ENCODE peak calls at places on chromosomes 11 and 22, in seven cellular contexts. One of them, this sample, is unnamed.

GRCh38 chr11:132032555-132032954 is 662.1 kb downstream of the NTM start:
- DNase-seq in HCT116: no peak
- DNase-seq in K562: no peak
- DNase-seq in GM12878: no peak
- DNase-seq in H1: no peak
- DNase-seq in SK-N-SH: no peak
- DNase-seq in HepG2: no peak
- DNase-seq in this sample: no peak

GRCh38 chr11:101870510-101870909 is 44.3 kb upstream of the CEP126 start:
- DNase-seq in HCT116: peak
- DNase-seq in K562: no peak
- DNase-seq in GM12878: no peak
- DNase-seq in H1: no peak
- DNase-seq in SK-N-SH: no peak
- DNase-seq in HepG2: no peak
- DNase-seq in this sample: no peak

GRCh38 chr11:96012086-96012824 is 88.3 kb upstream of the MTMR2 start:
- DNase-seq in HCT116: peak
- DNase-seq in K562: peak
- DNase-seq in GM12878: peak
- DNase-seq in H1: no peak
- DNase-seq in SK-N-SH: peak
- DNase-seq in HepG2: peak
- DNase-seq in this sample: peak

GRCh38 chr11:105132716-105133511 is 6.7 kb downstream of the CARD18 start:
- DNase-seq in HCT116: no peak
- DNase-seq in K562: no peak
- DNase-seq in GM12878: no peak
- DNase-seq in H1: no peak
- DNase-seq in SK-N-SH: no peak
- DNase-seq in HepG2: peak
- DNase-seq in this sample: peak

GRCh38 chr11:2201542-2201941 is 29.9 kb upstream of the TH start:
- DNase-seq in HCT116: no peak
- DNase-seq in K562: no peak
- DNase-seq in GM12878: no peak
- DNase-seq in H1: no peak
- DNase-seq in SK-N-SH: no peak
- DNase-seq in HepG2: no peak
- DNase-seq in this sample: no peak

GRCh38 chr11:74001822-74002286 is 7.0 kb downstream of the UCP3 start:
- DNase-seq in HCT116: no peak
- DNase-seq in K562: no peak
- DNase-seq in GM12878: no peak
- DNase-seq in H1: no peak
- DNase-seq in SK-N-SH: no peak
- DNase-seq in HepG2: no peak
- DNase-seq in this sample: no peak

GRCh38 chr22:48921411-48921903 is 906.2 kb downstream of the BRD1 start:
- DNase-seq in HCT116: no peak
- DNase-seq in K562: no peak
- DNase-seq in GM12878: no peak
- DNase-seq in H1: no peak
- DNase-seq in SK-N-SH: no peak
- DNase-seq in HepG2: no peak
- DNase-seq in this sample: no peak

GRCh38 chr11:26931248-26931631 is 62.7 kb upstream of the FIBIN start:
- DNase-seq in HCT116: no peak
- DNase-seq in K562: no peak
- DNase-seq in GM12878: no peak
- DNase-seq in H1: no peak
- DNase-seq in SK-N-SH: no peak
- DNase-seq in HepG2: no peak
- DNase-seq in this sample: no peak

GRCh38 chr22:24951942-24952836 is at the start of gene KIAA1671:
- DNase-seq in HCT116: peak
- DNase-seq in K562: peak
- DNase-seq in GM12878: no peak
- DNase-seq in H1: peak
- DNase-seq in SK-N-SH: peak
- DNase-seq in HepG2: peak
- DNase-seq in this sample: no peak

GRCh38 chr11:10398525-10398924 is 56.5 kb upstream of the AMPD3 start:
- DNase-seq in HCT116: no peak
- DNase-seq in K562: no peak
- DNase-seq in GM12878: no peak
- DNase-seq in H1: no peak
- DNase-seq in SK-N-SH: no peak
- DNase-seq in HepG2: no peak
- DNase-seq in this sample: no peak

GRCh38 chr11:103532133-103532788 is 423.0 kb downstream of the DYNC2H1 start:
- DNase-seq in HCT116: no peak
- DNase-seq in K562: no peak
- DNase-seq in GM12878: no peak
- DNase-seq in H1: no peak
- DNase-seq in SK-N-SH: no peak
- DNase-seq in HepG2: no peak
- DNase-seq in this sample: no peak

GRCh38 chr11:26583550-26583949 is 11.5 kb upstream of the MUC15 start:
- DNase-seq in HCT116: no peak
- DNase-seq in K562: no peak
- DNase-seq in GM12878: no peak
- DNase-seq in H1: no peak
- DNase-seq in SK-N-SH: no peak
- DNase-seq in HepG2: no peak
- DNase-seq in this sample: no peak

GRCh38 chr11:945986-946385 is 20.3 kb downstream of the AP2A2 start:
- DNase-seq in HCT116: no peak
- DNase-seq in K562: no peak
- DNase-seq in GM12878: no peak
- DNase-seq in H1: no peak
- DNase-seq in SK-N-SH: no peak
- DNase-seq in HepG2: peak
- DNase-seq in this sample: no peak

GRCh38 chr11:13769188-13769587 is 100.7 kb downstream of the FAR1 start:
- DNase-seq in HCT116: no peak
- DNase-seq in K562: no peak
- DNase-seq in GM12878: no peak
- DNase-seq in H1: no peak
- DNase-seq in SK-N-SH: no peak
- DNase-seq in HepG2: peak
- DNase-seq in this sample: no peak

GRCh38 chr11:5618807-5619206 is 6.0 kb upstream of the TRIM34 start:
- DNase-seq in HCT116: no peak
- DNase-seq in K562: no peak
- DNase-seq in GM12878: no peak
- DNase-seq in H1: no peak
- DNase-seq in SK-N-SH: no peak
- DNase-seq in HepG2: peak
- DNase-seq in this sample: no peak

GRCh38 chr22:44719586-44720368 is 17.8 kb downstream of the PRR5 start:
- DNase-seq in HCT116: no peak
- DNase-seq in K562: no peak
- DNase-seq in GM12878: no peak
- DNase-seq in H1: no peak
- DNase-seq in SK-N-SH: peak
- DNase-seq in HepG2: no peak
- DNase-seq in this sample: no peak

GRCh38 chr11:129374993-129375721 is 491 bp upstream of the BARX2 start:
- DNase-seq in HCT116: no peak
- DNase-seq in K562: no peak
- DNase-seq in GM12878: no peak
- DNase-seq in H1: no peak
- DNase-seq in SK-N-SH: peak
- DNase-seq in HepG2: no peak
- DNase-seq in this sample: no peak

GRCh38 chr22:47422736-47423135 is 660.3 kb downstream of the TBC1D22A start:
- DNase-seq in HCT116: no peak
- DNase-seq in K562: no peak
- DNase-seq in GM12878: no peak
- DNase-seq in H1: no peak
- DNase-seq in SK-N-SH: no peak
- DNase-seq in HepG2: no peak
- DNase-seq in this sample: no peak
- TF ChIP-seq SIN3A in HCT116: no peak
- TF ChIP-seq SIN3A in K562: no peak
- TF ChIP-seq SIN3A in GM12878: no peak
- TF ChIP-seq SIN3A in H1: no peak
- TF ChIP-seq SIN3A in SK-N-SH: no peak
- TF ChIP-seq SIN3A in HepG2: no peak
- TF ChIP-seq SIN3A in this sample: no peak

DNA sequence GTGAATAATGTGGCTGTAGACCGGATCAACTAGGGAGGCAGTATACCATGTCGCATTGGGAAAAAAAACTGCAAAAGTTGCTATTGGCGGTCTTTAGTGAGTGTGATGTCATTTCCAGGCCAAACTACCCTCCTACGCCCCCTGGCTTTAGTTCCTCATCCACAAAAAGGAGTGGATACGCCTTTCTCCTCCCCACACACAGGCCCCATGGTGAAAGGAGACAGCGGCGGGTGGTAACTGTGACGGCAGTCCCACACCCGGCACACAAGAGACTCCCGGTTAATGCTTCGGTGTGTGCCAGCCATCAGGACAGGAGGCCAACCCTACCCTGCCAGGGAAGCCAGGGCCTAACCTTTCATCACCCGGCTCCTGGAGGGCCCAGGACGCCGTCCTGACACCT is 11.0 kb downstream of the TP53I11 start:
- DNase-seq in HCT116: no peak
- DNase-seq in K562: peak
- DNase-seq in GM12878: no peak
- DNase-seq in H1: no peak
- DNase-seq in SK-N-SH: no peak
- DNase-seq in HepG2: peak
- DNase-seq in this sample: no peak
- TF ChIP-seq CTCF in HCT116: peak
- TF ChIP-seq CTCF in K562: peak
- TF ChIP-seq CTCF in GM12878: no peak
- TF ChIP-seq CTCF in H1: peak
- TF ChIP-seq CTCF in SK-N-SH: peak
- TF ChIP-seq CTCF in HepG2: no peak
- TF ChIP-seq CTCF in this sample: no peak

DNA sequence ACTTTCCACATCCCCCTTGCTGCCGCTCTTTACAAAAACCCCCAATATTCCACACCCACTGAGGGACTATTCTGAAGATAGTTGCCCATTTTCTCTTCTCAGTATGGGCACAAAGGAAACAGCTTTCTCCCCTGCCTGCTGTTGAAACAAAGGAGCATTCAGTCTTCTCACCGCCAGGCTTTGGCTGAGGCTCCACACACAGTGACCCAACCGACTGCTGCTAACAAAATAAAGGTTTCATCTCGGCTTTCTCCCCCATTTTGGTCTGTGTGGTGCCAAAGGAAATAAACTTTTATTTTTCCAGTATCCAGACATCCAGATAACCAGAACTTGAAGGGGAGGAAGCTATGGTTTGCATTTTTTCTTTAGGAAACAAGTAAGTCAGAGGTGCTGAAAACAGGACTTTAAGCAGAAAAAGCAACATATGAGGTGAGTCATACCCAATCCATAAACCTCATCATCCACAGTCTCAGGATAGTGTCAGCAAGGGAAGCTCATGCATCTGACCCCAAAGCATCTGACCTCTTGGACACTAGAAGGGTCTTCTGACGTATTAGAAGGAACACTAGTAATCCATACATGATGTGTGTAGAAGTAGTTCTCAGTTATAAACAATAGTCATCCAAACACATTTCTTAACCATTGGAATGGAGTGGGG is 6.4 kb downstream of the CLMP start:
- DNase-seq in HCT116: no peak
- DNase-seq in K562: no peak
- DNase-seq in GM12878: no peak
- DNase-seq in H1: no peak
- DNase-seq in SK-N-SH: no peak
- DNase-seq in HepG2: no peak
- DNase-seq in this sample: no peak
- TF ChIP-seq SIN3A in HCT116: no peak
- TF ChIP-seq SIN3A in K562: no peak
- TF ChIP-seq SIN3A in GM12878: no peak
- TF ChIP-seq SIN3A in H1: no peak
- TF ChIP-seq SIN3A in SK-N-SH: no peak
- TF ChIP-seq SIN3A in HepG2: no peak
- TF ChIP-seq SIN3A in this sample: no peak

GRCh38 chr22:17795143-17795542 is 20.9 kb upstream of the BID start:
- DNase-seq in HCT116: no peak
- DNase-seq in K562: no peak
- DNase-seq in GM12878: no peak
- DNase-seq in H1: no peak
- DNase-seq in SK-N-SH: no peak
- DNase-seq in HepG2: no peak
- DNase-seq in this sample: no peak

GRCh38 chr22:17794726-17795125 is 20.5 kb upstream of the BID start:
- DNase-seq in HCT116: no peak
- DNase-seq in K562: no peak
- DNase-seq in GM12878: no peak
- DNase-seq in H1: no peak
- DNase-seq in SK-N-SH: no peak
- DNase-seq in HepG2: no peak
- DNase-seq in this sample: no peak

GRCh38 chr22:17796695-17797094 is 22.4 kb upstream of the BID start:
- DNase-seq in HCT116: no peak
- DNase-seq in K562: no peak
- DNase-seq in GM12878: no peak
- DNase-seq in H1: no peak
- DNase-seq in SK-N-SH: no peak
- DNase-seq in HepG2: no peak
- DNase-seq in this sample: no peak

GRCh38 chr22:17797721-17798559 is 23.7 kb upstream of the BID start:
- DNase-seq in HCT116: no peak
- DNase-seq in K562: no peak
- DNase-seq in GM12878: peak
- DNase-seq in H1: no peak
- DNase-seq in SK-N-SH: no peak
- DNase-seq in HepG2: no peak
- DNase-seq in this sample: no peak

DNA sequence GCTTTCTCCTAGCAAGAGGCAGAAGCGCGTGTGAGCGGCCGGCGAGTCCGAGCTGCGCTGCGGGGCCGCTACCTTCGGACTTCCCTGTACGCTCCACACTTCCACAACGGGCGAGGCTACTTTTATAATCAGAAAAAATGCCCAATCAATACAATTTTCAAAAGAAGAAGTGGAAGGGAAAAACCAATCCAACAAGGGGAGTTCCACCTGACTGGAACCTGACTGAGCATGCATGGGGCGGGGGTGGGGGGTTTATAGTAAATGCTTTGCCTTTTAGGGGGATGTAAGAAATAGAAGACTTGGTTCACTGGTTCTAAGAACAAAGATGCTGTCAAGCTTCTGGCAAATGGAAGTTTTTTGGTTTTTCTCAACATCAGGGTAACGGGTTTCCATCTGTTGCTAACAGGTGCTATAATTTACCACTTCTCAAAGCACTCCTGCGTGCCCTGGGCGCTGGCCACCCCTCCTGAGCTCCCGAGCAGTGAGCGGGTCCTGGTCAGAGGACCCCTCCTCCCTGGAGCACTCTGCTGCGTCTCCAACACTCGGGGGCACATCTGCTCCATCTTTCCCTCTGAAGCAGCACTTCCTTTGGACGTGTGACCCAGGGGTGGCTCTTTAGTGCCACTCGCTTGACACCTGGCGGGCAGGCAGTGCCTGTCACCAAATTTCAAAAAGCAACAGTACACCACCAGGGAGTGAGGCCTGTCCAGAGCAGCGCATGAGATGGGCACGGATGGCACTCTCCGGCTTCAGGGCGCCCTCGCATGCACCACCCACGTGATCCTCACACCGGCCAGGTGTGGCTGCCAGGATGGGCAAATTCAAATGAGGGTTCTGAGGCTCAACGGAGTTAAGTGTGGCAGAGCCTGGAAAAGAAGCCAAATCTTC is 21.6 kb upstream of the BID start:
- DNase-seq in HCT116: no peak
- DNase-seq in K562: no peak
- DNase-seq in GM12878: no peak
- DNase-seq in H1: no peak
- DNase-seq in SK-N-SH: no peak
- DNase-seq in HepG2: no peak
- DNase-seq in this sample: no peak
- TF ChIP-seq CTCF in HCT116: no peak
- TF ChIP-seq CTCF in K562: no peak
- TF ChIP-seq CTCF in GM12878: no peak
- TF ChIP-seq CTCF in H1: no peak
- TF ChIP-seq CTCF in SK-N-SH: no peak
- TF ChIP-seq CTCF in HepG2: no peak
- TF ChIP-seq CTCF in this sample: no peak